ENCODE peak calls at places on chromosomes 12 and 14, in eight cellular contexts. One of them, this sample, is unnamed.

GRCh38 chr14:64074961-64075619 is 219.1 kb downstream of the ESR2 start:
- DNase-seq in thoracic aorta: no peak
- DNase-seq in tibial artery: no peak
- DNase-seq in keratinocyte: no peak
- DNase-seq in mammary epithelial cell: peak; percentile 60
- DNase-seq in NT2/D1: no peak
- DNase-seq in left lung: no peak
- DNase-seq in naive thymus-derived CD4-positive, alpha-beta T cell: no peak
- DNase-seq in this sample: peak; percentile 51

GRCh38 chr14:89243765-89244164 is 173.3 kb downstream of the FOXN3 start:
- DNase-seq in mammary epithelial cell: no peak
- DNase-seq in NT2/D1: no peak
- DNase-seq in naive thymus-derived CD4-positive, alpha-beta T cell: no peak
- DNase-seq in tibial artery: no peak
- DNase-seq in left lung: no peak
- DNase-seq in thoracic aorta: no peak
- DNase-seq in keratinocyte: no peak
- DNase-seq in this sample: no peak

GRCh38 chr12:111741235-111741812 is 25.4 kb upstream of the ALDH2 start:
- DNase-seq in tibial artery: no peak
- DNase-seq in naive thymus-derived CD4-positive, alpha-beta T cell: no peak
- DNase-seq in thoracic aorta: no peak
- DNase-seq in left lung: no peak
- DNase-seq in mammary epithelial cell: no peak
- DNase-seq in keratinocyte: no peak
- DNase-seq in NT2/D1: no peak
- DNase-seq in this sample: no peak

GRCh38 chr12:51217133-51217967 is 512 bp downstream of the POU6F1 start:
- DNase-seq in mammary epithelial cell: no peak
- DNase-seq in left lung: peak; percentile 92
- DNase-seq in thoracic aorta: no peak
- DNase-seq in tibial artery: peak; percentile 79
- DNase-seq in naive thymus-derived CD4-positive, alpha-beta T cell: peak; percentile 40
- DNase-seq in keratinocyte: no peak
- DNase-seq in NT2/D1: peak; percentile 16
- DNase-seq in this sample: no peak

GRCh38 chr12:60279224-60279623 is 683.4 kb downstream of the SLC16A7 start:
- DNase-seq in NT2/D1: no peak
- DNase-seq in left lung: no peak
- DNase-seq in thoracic aorta: no peak
- DNase-seq in tibial artery: no peak
- DNase-seq in keratinocyte: no peak
- DNase-seq in mammary epithelial cell: no peak
- DNase-seq in naive thymus-derived CD4-positive, alpha-beta T cell: no peak
- DNase-seq in this sample: no peak

GRCh38 chr14:24037658-24038037 is 14.2 kb upstream of the CARMIL3 start:
- DNase-seq in NT2/D1: no peak
- DNase-seq in keratinocyte: no peak
- DNase-seq in left lung: no peak
- DNase-seq in tibial artery: no peak
- DNase-seq in naive thymus-derived CD4-positive, alpha-beta T cell: no peak
- DNase-seq in thoracic aorta: no peak
- DNase-seq in mammary epithelial cell: no peak
- DNase-seq in this sample: no peak

GRCh38 chr12:104738371-104738710 is 219.7 kb downstream of the SLC41A2 start:
- DNase-seq in mammary epithelial cell: peak; percentile 73
- DNase-seq in left lung: no peak
- DNase-seq in thoracic aorta: no peak
- DNase-seq in NT2/D1: no peak
- DNase-seq in tibial artery: no peak
- DNase-seq in naive thymus-derived CD4-positive, alpha-beta T cell: no peak
- DNase-seq in keratinocyte: no peak
- DNase-seq in this sample: no peak

GRCh38 chr12:84077692-84078091 is 834.9 kb downstream of the SLC6A15 start:
- DNase-seq in NT2/D1: no peak
- DNase-seq in left lung: no peak
- DNase-seq in mammary epithelial cell: no peak
- DNase-seq in naive thymus-derived CD4-positive, alpha-beta T cell: no peak
- DNase-seq in thoracic aorta: no peak
- DNase-seq in keratinocyte: no peak
- DNase-seq in tibial artery: no peak
- DNase-seq in this sample: no peak

GRCh38 chr14:91068642-91069041 is 8.2 kb upstream of the RPS6KA5 start:
- DNase-seq in NT2/D1: no peak
- DNase-seq in mammary epithelial cell: no peak
- DNase-seq in tibial artery: no peak
- DNase-seq in left lung: no peak
- DNase-seq in naive thymus-derived CD4-positive, alpha-beta T cell: no peak
- DNase-seq in keratinocyte: no peak
- DNase-seq in thoracic aorta: no peak
- DNase-seq in this sample: no peak

GRCh38 chr12:131084341-131085011 is 130.8 kb downstream of the ADGRD1 start:
- DNase-seq in left lung: peak; percentile 57
- DNase-seq in tibial artery: no peak
- DNase-seq in thoracic aorta: no peak
- DNase-seq in NT2/D1: no peak
- DNase-seq in mammary epithelial cell: no peak
- DNase-seq in keratinocyte: no peak
- DNase-seq in naive thymus-derived CD4-positive, alpha-beta T cell: no peak
- DNase-seq in this sample: peak; percentile 4
- H3K9me3 ChIP-seq in left lung: no peaks in the 10 kb centered on the region
- H3K9me3 ChIP-seq in tibial artery: no peaks in the 10 kb centered on the region
- H3K9me3 ChIP-seq in thoracic aorta: no peaks in the 10 kb centered on the region
- H3K9me3 ChIP-seq in NT2/D1: no peaks in the 10 kb centered on the region
- H3K9me3 ChIP-seq in mammary epithelial cell: peaks cover 22% of the 10 kb centered on the region
- H3K9me3 ChIP-seq in keratinocyte: peaks cover 1% of the 10 kb centered on the region
- H3K9me3 ChIP-seq in naive thymus-derived CD4-positive, alpha-beta T cell: no peaks in the 10 kb centered on the region
- H3K9me3 ChIP-seq in this sample: no peaks in the 10 kb centered on the region

GRCh38 chr12:93390025-93390424 is 12.3 kb downstream of the NUDT4 start:
- DNase-seq in keratinocyte: no peak
- DNase-seq in thoracic aorta: no peak
- DNase-seq in NT2/D1: no peak
- DNase-seq in tibial artery: no peak
- DNase-seq in naive thymus-derived CD4-positive, alpha-beta T cell: no peak
- DNase-seq in left lung: no peak
- DNase-seq in mammary epithelial cell: no peak
- DNase-seq in this sample: no peak
- H3K4me1 ChIP-seq in keratinocyte: peaks cover 10% of the 10 kb centered on the region
- H3K4me1 ChIP-seq in thoracic aorta: peaks cover 33% of the 10 kb centered on the region
- H3K4me1 ChIP-seq in NT2/D1: no peaks in the 10 kb centered on the region
- H3K4me1 ChIP-seq in tibial artery: peaks cover 31% of the 10 kb centered on the region
- H3K4me1 ChIP-seq in naive thymus-derived CD4-positive, alpha-beta T cell: no peaks in the 10 kb centered on the region
- H3K4me1 ChIP-seq in left lung: peaks cover 45% of the 10 kb centered on the region
- H3K4me1 ChIP-seq in mammary epithelial cell: peaks cover 9% of the 10 kb centered on the region
- H3K4me1 ChIP-seq in this sample: no peaks in the 10 kb centered on the region

GRCh38 chr12:34392741-34393085 is 370.4 kb downstream of the ALG10 start:
- DNase-seq in tibial artery: peak; percentile 47
- DNase-seq in left lung: no peak
- DNase-seq in thoracic aorta: no peak
- DNase-seq in keratinocyte: no peak
- DNase-seq in mammary epithelial cell: no peak
- DNase-seq in NT2/D1: no peak
- DNase-seq in naive thymus-derived CD4-positive, alpha-beta T cell: no peak
- DNase-seq in this sample: no peak
- H3K9me3 ChIP-seq in tibial artery: peaks cover 12% of the 10 kb centered on the region
- H3K9me3 ChIP-seq in left lung: peaks cover 100% of the 10 kb centered on the region
- H3K9me3 ChIP-seq in thoracic aorta: peaks cover 5% of the 10 kb centered on the region
- H3K9me3 ChIP-seq in keratinocyte: peaks cover 23% of the 10 kb centered on the region
- H3K9me3 ChIP-seq in mammary epithelial cell: peaks cover 55% of the 10 kb centered on the region
- H3K9me3 ChIP-seq in NT2/D1: no peaks in the 10 kb centered on the region
- H3K9me3 ChIP-seq in naive thymus-derived CD4-positive, alpha-beta T cell: no peaks in the 10 kb centered on the region
- H3K9me3 ChIP-seq in this sample: no peaks in the 10 kb centered on the region

GRCh38 chr12:32532951-32533350 is 133.6 kb downstream of the FGD4 start:
- DNase-seq in left lung: no peak
- DNase-seq in naive thymus-derived CD4-positive, alpha-beta T cell: no peak
- DNase-seq in mammary epithelial cell: no peak
- DNase-seq in thoracic aorta: no peak
- DNase-seq in NT2/D1: no peak
- DNase-seq in keratinocyte: no peak
- DNase-seq in tibial artery: no peak
- DNase-seq in this sample: no peak

GRCh38 chr12:32535260-32535999 is 136.1 kb downstream of the FGD4 start:
- DNase-seq in left lung: peak; percentile 90
- DNase-seq in mammary epithelial cell: peak; percentile 51
- DNase-seq in NT2/D1: no peak
- DNase-seq in tibial artery: peak; percentile 85
- DNase-seq in keratinocyte: no peak
- DNase-seq in naive thymus-derived CD4-positive, alpha-beta T cell: no peak
- DNase-seq in thoracic aorta: peak; percentile 17
- DNase-seq in this sample: peak; percentile 30

GRCh38 chr12:32533971-32534590 is 134.7 kb downstream of the FGD4 start:
- DNase-seq in naive thymus-derived CD4-positive, alpha-beta T cell: no peak
- DNase-seq in left lung: no peak
- DNase-seq in mammary epithelial cell: peak; percentile 73
- DNase-seq in tibial artery: peak; percentile 78
- DNase-seq in keratinocyte: no peak
- DNase-seq in NT2/D1: peak; percentile 59
- DNase-seq in thoracic aorta: peak; percentile 52
- DNase-seq in this sample: peak; percentile 57

GRCh38 chr12:32534698-32535097 is 135.3 kb downstream of the FGD4 start:
- DNase-seq in naive thymus-derived CD4-positive, alpha-beta T cell: no peak
- DNase-seq in NT2/D1: no peak
- DNase-seq in left lung: no peak
- DNase-seq in keratinocyte: no peak
- DNase-seq in mammary epithelial cell: no peak
- DNase-seq in thoracic aorta: no peak
- DNase-seq in tibial artery: no peak
- DNase-seq in this sample: no peak

GRCh38 chr12:32536000-32536345 is 136.6 kb downstream of the FGD4 start:
- DNase-seq in thoracic aorta: no peak
- DNase-seq in mammary epithelial cell: no peak
- DNase-seq in naive thymus-derived CD4-positive, alpha-beta T cell: no peak
- DNase-seq in NT2/D1: no peak
- DNase-seq in keratinocyte: no peak
- DNase-seq in left lung: no peak
- DNase-seq in tibial artery: no peak
- DNase-seq in this sample: no peak
- H3K4me1 ChIP-seq in thoracic aorta: peaks cover 36% of the 10 kb centered on the region
- H3K4me1 ChIP-seq in mammary epithelial cell: peaks cover 36% of the 10 kb centered on the region
- H3K4me1 ChIP-seq in naive thymus-derived CD4-positive, alpha-beta T cell: no peaks in the 10 kb centered on the region
- H3K4me1 ChIP-seq in NT2/D1: peaks cover 3% of the 10 kb centered on the region
- H3K4me1 ChIP-seq in keratinocyte: peaks cover 32% of the 10 kb centered on the region
- H3K4me1 ChIP-seq in left lung: peaks cover 82% of the 10 kb centered on the region
- H3K4me1 ChIP-seq in tibial artery: peaks cover 34% of the 10 kb centered on the region
- H3K4me1 ChIP-seq in this sample: peaks cover 13% of the 10 kb centered on the region